ENCODE peak calls at places on chromosomes 4 and X, in four cellular contexts. P is GM23338, V is WTC11, R is K562. Z is an unnamed sample.

GRCh38 chr4:95548738-95549245 is at the start of gene UNC5C:
- DNase-seq in P (peak), V (peak), R (no peak), Z (no peak)

GRCh38 chr4:130705023-130705422 is 1609.1 kb downstream of the C4orf33 start:
- DNase-seq in R (no peak), V (no peak), P (peak), Z (no peak)

GRCh38 chrX:139204903-139205667 is 325.5 kb upstream of the F9 start:
- DNase-seq in R (peak), P (peak), V (peak), Z (no peak)

GRCh38 chrX:120290107-120290506 is 21.2 kb downstream of the TMEM255A start:
- DNase-seq in P (no peak), R (no peak), V (no peak), Z (no peak)

GRCh38 chr4:67725981-67726380 is 25.0 kb upstream of the UBA6 start:
- DNase-seq in R (no peak), V (no peak), P (no peak), Z (no peak)

GRCh38 chr4:83361416-83362196 is 27.0 kb upstream of the HPSE start:
- DNase-seq in P (peak), R (no peak), V (no peak), Z (peak)

GRCh38 chr4:142984871-142985585 is 138.9 kb upstream of the INPP4B start:
- DNase-seq in V (peak), P (peak), R (no peak), Z (peak)

GRCh38 chrX:84735025-84735424 is 232.8 kb upstream of the HDX start:
- DNase-seq in R (no peak), V (no peak), P (no peak), Z (peak)

GRCh38 chrX:124504106-124504983 is 158.0 kb downstream of the SH2D1A start:
- DNase-seq in V (no peak), R (no peak), P (no peak), Z (no peak)

GRCh38 chr4:128241425-128241913 is 46.1 kb downstream of the PGRMC2 start:
- DNase-seq in R (no peak), P (no peak), V (no peak), Z (peak)

GRCh38 chr4:8238515-8239053 is 31.0 kb upstream of the HTRA3 start:
- DNase-seq in V (peak), R (peak), P (peak), Z (peak)

GRCh38 chrX:153411255-153411987 is at the start of gene ZFP92:
- DNase-seq in V (no peak), P (peak), R (peak), Z (no peak)

GRCh38 chr4:17468638-17469221 is 43.2 kb downstream of the QDPR start:
- DNase-seq in R (peak), P (peak), V (peak), Z (peak)

GRCh38 chrX:43998374-43998773 is 25.2 kb upstream of the NDP start:
- DNase-seq in R (no peak), P (no peak), V (no peak), Z (no peak)

GRCh38 chrX:134642394-134642793 is 15.9 kb downstream of the PLAC1 start:
- DNase-seq in V (no peak), P (no peak), R (no peak), Z (no peak)

GRCh38 chrX:54288277-54288676 is 69.6 kb downstream of the WNK3 start:
- DNase-seq in R (no peak), V (no peak), P (no peak), Z (peak)

GRCh38 chr4:129239088-129239487 is 143.1 kb downstream of the C4orf33 start:
- DNase-seq in P (no peak), R (no peak), V (no peak), Z (no peak)

GRCh38 chr4:87982446-87982845 is 6.9 kb downstream of the SPP1 start:
- DNase-seq in P (no peak), R (no peak), V (no peak), Z (no peak)

GRCh38 chr4:92535599-92535998 is 231.8 kb downstream of the GRID2 start:
- DNase-seq in P (no peak), V (no peak), R (no peak), Z (no peak)

GRCh38 chrX:140817943-140818342 is 108.4 kb downstream of the LINC00632 start:
- DNase-seq in P (peak), V (no peak), R (peak), Z (no peak)

GRCh38 chr4:89175611-89176010 is 64.3 kb downstream of the TIGD2 start:
- DNase-seq in R (no peak), P (no peak), V (no peak), Z (no peak)

GRCh38 chr4:118758293-118758692 is 73.1 kb downstream of the METTL14 start:
- DNase-seq in V (no peak), P (no peak), R (no peak), Z (no peak)

GRCh38 chr4:25118096-25118495 is 42.2 kb downstream of the SEPSECS start:
- DNase-seq in P (no peak), R (no peak), V (no peak), Z (no peak)

GRCh38 chr4:126604273-126604867 is 1028.4 kb upstream of the INTU start:
- DNase-seq in P (peak), V (peak), R (peak), Z (peak)

GRCh38 chrX:129726307-129727111 is 12.3 kb upstream of the XPNPEP2 start:
- DNase-seq in V (peak), R (peak), P (peak), Z (peak)

GRCh38 chr4:171932238-171932637 is 119.0 kb downstream of the GALNTL6 start:
- DNase-seq in V (no peak), R (no peak), P (no peak), Z (no peak)

GRCh38 chrX:21972721-21973120 is 32.2 kb downstream of the SMS start:
- DNase-seq in R (no peak), V (no peak), P (peak), Z (no peak)

GRCh38 chr4:127965803-127966175 is 583 bp downstream of the ABHD18 start:
- DNase-seq in R (peak), P (peak), V (peak), Z (peak)

GRCh38 chrX:17183566-17183965 is 191.4 kb upstream of the NHS start:
- DNase-seq in V (no peak), P (peak), R (no peak), Z (no peak)
- TF ChIP-seq CREB1 in V (no peak), P (no peak), R (no peak), Z (no peak)

GRCh38 chr4:145130130-145130529 is 32.0 kb downstream of the ABCE1 start:
- DNase-seq in P (no peak), V (no peak), R (no peak), Z (no peak)

GRCh38 chr4:145130788-145131398 is 32.8 kb downstream of the ABCE1 start:
- DNase-seq in R (no peak), P (no peak), V (no peak), Z (no peak)

GRCh38 chr4:145131848-145132247 is 33.7 kb downstream of the ABCE1 start:
- DNase-seq in R (no peak), P (no peak), V (no peak), Z (no peak)

GRCh38 chr4:145132521-145133098 is 34.5 kb downstream of the ABCE1 start:
- DNase-seq in R (no peak), P (no peak), V (no peak), Z (no peak)
- TF ChIP-seq CREB1 in R (no peak), P (no peak), V (no peak), Z (no peak)

GRCh38 chr4:108427946-108428345 is 192.4 kb upstream of the RPL34 start:
- DNase-seq in V (no peak), R (no peak), P (no peak), Z (no peak)

GRCh38 chr4:108432418-108432817 is 188.0 kb upstream of the RPL34 start:
- DNase-seq in P (no peak), V (no peak), R (no peak), Z (no peak)

GRCh38 chr4:108430921-108431320 is 189.5 kb upstream of the RPL34 start:
- DNase-seq in R (no peak), P (no peak), V (no peak), Z (no peak)

GRCh38 chr4:108433832-108434231 is 186.5 kb upstream of the RPL34 start:
- DNase-seq in V (no peak), R (no peak), P (no peak), Z (no peak)
- TF ChIP-seq CREB1 in V (no peak), R (no peak), P (no peak), Z (no peak)

GRCh38 chr4:123783091-123783765 is 386.6 kb downstream of the SPRY1 start:
- DNase-seq in P (no peak), R (no peak), V (no peak), Z (no peak)

GRCh38 chr4:123776267-123776666 is 379.7 kb downstream of the SPRY1 start:
- DNase-seq in V (no peak), R (no peak), P (no peak), Z (no peak)

GRCh38 chr4:123777297-123777859 is 380.8 kb downstream of the SPRY1 start:
- DNase-seq in P (no peak), R (no peak), V (no peak), Z (no peak)
- TF ChIP-seq CREB1 in P (no peak), R (no peak), V (no peak), Z (no peak)

DNA sequence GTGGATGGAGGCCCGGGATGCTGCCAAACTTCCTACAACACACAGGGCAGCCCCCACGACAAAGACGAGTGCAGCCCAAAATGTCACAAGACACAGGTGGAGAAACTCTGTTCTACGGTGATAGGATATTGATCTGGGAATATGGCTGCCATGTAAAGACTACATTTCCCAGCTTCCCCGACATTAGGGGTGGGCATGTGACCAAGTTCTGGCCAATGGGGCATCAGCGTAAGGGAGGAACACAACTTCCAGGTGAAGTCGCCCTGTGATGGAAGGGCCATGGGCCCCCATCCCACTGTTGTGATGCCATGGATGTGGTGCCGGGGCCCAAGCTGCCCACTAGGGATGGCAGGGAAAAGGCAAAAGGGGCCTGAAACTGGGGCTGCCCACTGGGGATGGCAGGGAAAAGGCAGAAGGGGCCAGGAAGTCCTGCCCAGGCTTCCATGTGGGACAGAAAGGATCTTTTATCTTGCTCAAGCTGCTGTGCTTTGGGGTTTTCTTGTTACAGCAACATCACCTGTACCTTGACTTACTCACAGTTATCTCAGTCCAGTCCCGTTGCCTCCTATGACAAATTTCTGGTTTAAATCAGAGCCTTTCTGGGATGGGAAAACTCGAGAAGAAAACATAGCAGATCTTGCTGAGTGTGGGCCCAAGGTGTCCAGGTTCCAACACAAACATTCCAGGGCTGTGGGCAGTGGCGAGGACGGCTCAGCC is 9.7 kb upstream of the ADRA2C start:
- DNase-seq in R (peak), P (peak), V (no peak), Z (no peak)
- TF ChIP-seq CREB1 in R (no peak), P (no peak), V (no peak), Z (no peak)

DNA sequence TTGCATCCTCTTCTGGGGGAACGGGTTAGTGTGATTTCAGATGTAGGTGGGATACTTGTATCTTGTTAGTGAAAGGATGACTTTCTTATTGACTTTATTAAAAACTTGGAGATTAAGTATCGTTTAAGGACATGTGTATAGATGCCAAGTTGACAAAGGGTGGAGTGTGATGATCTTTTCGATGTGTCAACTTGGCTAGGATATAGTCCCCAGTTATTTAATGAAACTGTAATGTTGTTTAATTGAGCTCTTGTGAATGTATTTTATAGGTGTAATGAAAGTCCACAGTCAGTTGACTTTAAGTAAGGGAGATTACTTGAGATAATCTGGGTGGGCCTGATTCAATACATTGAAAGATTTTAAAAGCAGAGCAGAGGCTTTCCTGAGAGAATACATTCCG is 127.0 kb downstream of the AASDH start:
- DNase-seq in R (no peak), V (no peak), P (no peak), Z (no peak)
- TF ChIP-seq CREB1 in R (no peak), V (no peak), P (no peak), Z (no peak)

GRCh38 chr4:175947117-175947722 is 118.4 kb upstream of the WDR17 start:
- DNase-seq in V (no peak), R (no peak), P (peak), Z (peak)
- TF ChIP-seq CREB1 in V (no peak), R (no peak), P (no peak), Z (no peak)

DNA sequence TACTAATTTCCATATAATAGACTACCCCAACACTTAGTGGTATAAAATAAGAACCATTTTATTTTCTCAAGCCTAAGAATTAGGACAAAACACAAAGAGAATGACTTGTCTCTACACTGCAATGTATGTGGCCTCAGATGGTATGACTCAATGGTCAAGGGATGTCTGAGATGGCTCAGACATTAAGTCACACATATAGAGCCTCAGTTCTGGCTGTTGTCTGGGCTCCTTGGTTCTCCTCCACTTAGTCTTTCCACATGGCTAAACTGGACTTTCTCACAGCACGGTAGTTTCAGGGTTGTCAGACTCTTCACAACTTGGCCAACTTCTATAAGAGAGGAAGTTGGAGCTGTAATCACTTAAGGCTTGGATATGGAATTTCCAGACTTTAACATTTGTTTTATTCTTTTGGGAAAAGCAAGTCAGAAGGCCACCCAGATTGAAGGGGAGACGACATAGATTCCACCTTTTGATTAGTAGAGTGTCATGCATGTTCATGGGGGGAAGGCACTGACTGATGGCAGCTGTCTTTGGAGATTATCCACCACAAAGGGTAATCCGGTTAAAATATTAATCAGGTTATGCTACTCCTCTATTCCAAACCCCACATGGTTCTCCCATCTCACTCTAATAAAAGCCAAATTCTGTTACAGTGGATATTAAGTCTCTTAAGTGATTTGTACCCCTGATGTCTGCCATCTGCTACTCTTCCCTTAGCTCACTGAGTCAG is 9.4 kb downstream of the IL15 start:
- DNase-seq in R (no peak), P (no peak), V (no peak), Z (no peak)
- TF ChIP-seq CREB1 in R (no peak), P (no peak), V (no peak), Z (no peak)

DNA sequence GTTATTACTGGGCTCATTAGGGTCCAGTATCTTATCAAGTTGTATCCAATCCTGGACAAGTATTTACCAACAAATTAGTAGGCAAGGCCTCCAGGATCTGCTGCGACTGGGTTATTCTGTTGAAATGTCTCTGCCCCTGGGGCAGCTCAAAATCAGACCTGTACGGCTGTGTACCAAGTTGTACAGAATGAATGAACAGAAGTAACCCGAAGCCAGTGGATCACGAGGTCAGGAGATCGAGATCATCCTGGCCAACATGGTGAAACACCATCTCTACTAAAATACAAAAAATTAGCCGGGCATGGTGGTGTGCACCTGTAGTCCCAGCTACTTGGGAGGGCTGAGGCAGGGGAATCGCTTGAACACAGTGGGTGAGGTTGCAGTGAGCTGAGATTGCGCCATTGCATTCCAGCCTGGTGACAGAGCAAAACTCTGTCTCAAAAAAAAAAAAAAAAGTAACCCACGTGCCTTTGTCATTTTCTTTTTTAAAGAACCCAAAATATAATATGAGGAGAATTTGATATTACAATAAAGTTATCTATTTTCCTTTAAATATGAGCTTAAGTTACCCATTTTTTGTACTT is 127.3 kb downstream of the CBR4 start:
- DNase-seq in R (no peak), P (no peak), V (no peak), Z (peak)
- TF ChIP-seq CREB1 in R (no peak), P (no peak), V (no peak), Z (no peak)

Z was measured in HepG2.